ENCODE peak calls at places on chromosomes 3 and 15, in ten cellular contexts. G, M, U, P, S, O, T, H, F and E are unnamed samples.

GRCh38 chr3:53845103-53845880 is 927 bp downstream of the CHDH start:
- DNase-seq in M (peak), H (peak), S (no peak), U (peak), G (peak), T (peak), P (peak), O (no peak), F (peak), E (no peak)

GRCh38 chr3:55910543-55910942 is 423.4 kb upstream of the WNT5A start:
- DNase-seq in U (peak), F (no peak), T (no peak), M (peak), G (no peak), O (no peak), S (no peak), H (peak), P (no peak), E (no peak)

GRCh38 chr3:32002536-32003368 is 21.2 kb downstream of the ZNF860 start:
- DNase-seq in O (no peak), M (no peak), T (no peak), F (peak), H (peak), U (no peak), P (no peak), S (no peak), G (no peak), E (no peak)

GRCh38 chr3:27252646-27253045 is 116.5 kb downstream of the NEK10 start:
- DNase-seq in O (no peak), T (no peak), U (no peak), H (no peak), P (no peak), M (no peak), S (no peak), F (no peak), G (no peak), E (no peak)

GRCh38 chr15:60392601-60392985 is 5.2 kb downstream of the ANXA2 start:
- DNase-seq in T (peak), U (peak), S (peak), M (peak), F (no peak), H (peak), G (no peak), O (no peak), P (peak), E (no peak)

GRCh38 chr3:120683213-120683612 is 1.2 kb upstream of the HGD start:
- DNase-seq in F (no peak), G (no peak), H (peak), S (no peak), P (no peak), U (no peak), T (no peak), O (no peak), M (no peak), E (no peak)

GRCh38 chr15:35522061-35522460 is 23.9 kb downstream of the DPH6 start:
- DNase-seq in P (no peak), S (no peak), O (no peak), U (no peak), T (no peak), H (peak), G (no peak), M (no peak), F (no peak), E (no peak)

GRCh38 chr3:146543461-146544012 is 870 bp downstream of the PLSCR1 start:
- DNase-seq in O (no peak), P (no peak), T (no peak), F (no peak), H (peak), G (no peak), S (no peak), U (peak), M (peak), E (no peak)

GRCh38 chr15:48472756-48473155 is 141.5 kb downstream of the DUT start:
- DNase-seq in F (no peak), H (peak), O (no peak), G (no peak), T (no peak), M (peak), S (no peak), U (peak), P (peak), E (no peak)

GRCh38 chr3:35709691-35710090 is 70.4 kb downstream of the ARPP21 start:
- DNase-seq in M (no peak), O (no peak), P (no peak), F (no peak), G (no peak), U (no peak), T (no peak), H (no peak), S (no peak), E (no peak)

GRCh38 chr3:130820976-130821375 is 72.9 kb upstream of the ATP2C1 start:
- DNase-seq in M (peak), O (no peak), S (peak), F (no peak), P (peak), U (peak), T (no peak), H (peak), G (no peak), E (no peak)

GRCh38 chr3:108602249-108602934 is 12.9 kb downstream of the DZIP3 start:
- DNase-seq in P (no peak), H (no peak), S (no peak), T (no peak), O (no peak), G (no peak), U (no peak), M (no peak), F (no peak), E (no peak)

GRCh38 chr3:100100454-100100853 is 13.8 kb downstream of the FILIP1L start:
- DNase-seq in P (no peak), M (no peak), T (no peak), U (no peak), O (no peak), F (no peak), S (no peak), G (no peak), H (no peak), E (no peak)

GRCh38 chr3:148737104-148737525 is 39.4 kb downstream of the AGTR1 start:
- DNase-seq in M (no peak), H (peak), P (no peak), F (no peak), U (no peak), T (no peak), S (no peak), O (no peak), G (no peak), E (no peak)

GRCh38 chr3:143348486-143349327 is 229.1 kb downstream of the CHST2 start:
- DNase-seq in O (no peak), G (no peak), F (no peak), U (no peak), M (no peak), S (no peak), P (no peak), T (peak), H (no peak), E (no peak)

GRCh38 chr3:1294566-1294965 is 201.7 kb downstream of the CNTN6 start:
- DNase-seq in H (no peak), O (no peak), M (no peak), U (no peak), P (no peak), F (no peak), G (no peak), T (no peak), S (no peak), E (no peak)

GRCh38 chr3:113167929-113168771 is 43.2 kb upstream of the BOC start:
- DNase-seq in O (no peak), T (no peak), H (no peak), M (no peak), S (no peak), F (no peak), G (no peak), P (no peak), U (no peak), E (no peak)

GRCh38 chr3:88807471-88808090 is 299.8 kb upstream of the EPHA3 start:
- DNase-seq in T (no peak), H (peak), U (peak), S (peak), P (peak), O (no peak), F (no peak), M (peak), G (no peak), E (no peak)

GRCh38 chr15:100919481-100920405 is 586 bp downstream of the LRRK1 start:
- DNase-seq in U (peak), S (no peak), G (peak), F (peak), P (peak), T (peak), O (peak), M (no peak), H (peak), E (no peak)

GRCh38 chr3:39038165-39038564 is 13.6 kb downstream of the SCN11A start:
- DNase-seq in O (no peak), H (peak), F (no peak), G (no peak), P (no peak), S (peak), U (peak), M (peak), T (no peak), E (no peak)

GRCh38 chr3:139394116-139394515 is 4.7 kb upstream of the COPB2 start:
- DNase-seq in F (no peak), H (peak), M (no peak), T (no peak), U (no peak), G (no peak), S (no peak), P (no peak), O (no peak), E (no peak)

GRCh38 chr3:146953523-146954125 is 348.5 kb upstream of the PLSCR5 start:
- DNase-seq in O (no peak), P (no peak), S (no peak), M (no peak), H (peak), T (no peak), U (no peak), G (no peak), F (no peak), E (no peak)

GRCh38 chr3:78414261-78414660 is 1353.5 kb downstream of the ROBO1 start:
- DNase-seq in S (no peak), T (no peak), P (no peak), O (no peak), H (no peak), M (no peak), U (no peak), G (no peak), F (no peak), E (no peak)

GRCh38 chr15:69595009-69595825 is 142.6 kb downstream of the RPLP1 start:
- DNase-seq in O (peak), H (no peak), U (no peak), M (no peak), T (no peak), P (no peak), S (no peak), F (peak), G (peak), E (no peak)

GRCh38 chr15:89087066-89087829 is 1.0 kb upstream of the ABHD2 start:
- DNase-seq in P (no peak), G (no peak), H (no peak), T (no peak), U (no peak), O (no peak), M (no peak), F (no peak), S (no peak), E (no peak)

GRCh38 chr3:140595295-140595694 is 82.6 kb upstream of the TRIM42 start:
- DNase-seq in P (no peak), F (no peak), H (peak), U (peak), S (no peak), T (no peak), O (no peak), M (peak), G (no peak), E (no peak)

GRCh38 chr3:19541284-19541683 is 392.7 kb downstream of the EFHB start:
- DNase-seq in F (no peak), T (no peak), P (no peak), U (no peak), O (no peak), M (no peak), S (no peak), H (no peak), G (no peak), E (no peak)

GRCh38 chr3:19540464-19540863 is 392.2 kb downstream of the KCNH8 start:
- DNase-seq in M (no peak), T (no peak), O (no peak), P (no peak), G (no peak), F (no peak), U (no peak), H (no peak), S (no peak), E (no peak)

GRCh38 chr3:19547665-19548464 is 386.2 kb downstream of the EFHB start:
- DNase-seq in P (no peak), H (no peak), T (no peak), O (no peak), U (no peak), F (no peak), G (no peak), S (no peak), M (peak), E (no peak)

GRCh38 chr3:19539488-19540395 is 391.4 kb downstream of the KCNH8 start:
- DNase-seq in T (peak), P (no peak), S (no peak), G (no peak), U (no peak), M (no peak), O (no peak), F (no peak), H (no peak), E (no peak)

GRCh38 chr3:19543212-19543841 is 390.7 kb downstream of the EFHB start:
- DNase-seq in F (no peak), O (no peak), G (no peak), H (no peak), T (peak), S (no peak), P (no peak), U (peak), M (peak), E (no peak)
- TF ChIP-seq CTCF in F (peak), O (peak), G (peak), H (no peak), T (peak), S (no peak), P (peak), U (peak), M (peak), E (no peak)

GRCh38 chr15:78415284-78415683 is 22.7 kb upstream of the IREB2 start:
- DNase-seq in T (no peak), S (no peak), G (no peak), F (no peak), P (peak), U (peak), O (no peak), H (peak), M (peak), E (no peak)
- TF ChIP-seq CTCF in T (no peak), S (no peak), G (no peak), F (peak), P (peak), U (peak), O (peak), H (peak), M (peak), E (no peak)

GRCh38 chr3:193826126-193826795 is 233.3 kb downstream of the OPA1 start:
- DNase-seq in T (no peak), G (no peak), P (no peak), M (peak), O (no peak), S (no peak), H (peak), U (peak), F (no peak), E (no peak)
- TF ChIP-seq CTCF in T (no peak), G (no peak), P (no peak), M (no peak), O (no peak), S (no peak), H (peak), U (no peak), F (no peak), E (no peak)

DNA sequence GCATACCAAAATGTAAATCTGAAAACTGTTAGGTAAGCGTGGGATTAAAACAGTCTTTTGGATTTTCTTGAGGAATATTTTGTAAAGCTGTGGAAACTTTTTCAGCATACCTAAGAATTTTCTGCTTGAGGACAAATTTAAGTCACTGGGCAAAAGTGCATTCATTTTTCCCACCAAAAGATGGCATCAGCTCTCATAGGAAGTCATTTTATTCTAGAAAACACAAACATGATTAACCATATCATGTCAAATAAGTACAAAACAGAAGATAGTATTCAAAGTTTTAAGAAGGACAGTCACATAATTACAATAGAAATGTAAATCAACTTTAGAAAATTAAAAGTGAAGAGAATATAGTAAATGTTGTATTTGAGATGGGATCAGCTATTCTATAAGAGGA is 63.5 kb downstream of the SLC49A4 start:
- DNase-seq in S (no peak), T (no peak), U (peak), H (peak), O (no peak), P (peak), G (no peak), F (no peak), M (peak), E (no peak)
- TF ChIP-seq CTCF in S (peak), T (no peak), U (peak), H (peak), O (peak), P (peak), G (no peak), F (peak), M (peak), E (no peak)

DNA sequence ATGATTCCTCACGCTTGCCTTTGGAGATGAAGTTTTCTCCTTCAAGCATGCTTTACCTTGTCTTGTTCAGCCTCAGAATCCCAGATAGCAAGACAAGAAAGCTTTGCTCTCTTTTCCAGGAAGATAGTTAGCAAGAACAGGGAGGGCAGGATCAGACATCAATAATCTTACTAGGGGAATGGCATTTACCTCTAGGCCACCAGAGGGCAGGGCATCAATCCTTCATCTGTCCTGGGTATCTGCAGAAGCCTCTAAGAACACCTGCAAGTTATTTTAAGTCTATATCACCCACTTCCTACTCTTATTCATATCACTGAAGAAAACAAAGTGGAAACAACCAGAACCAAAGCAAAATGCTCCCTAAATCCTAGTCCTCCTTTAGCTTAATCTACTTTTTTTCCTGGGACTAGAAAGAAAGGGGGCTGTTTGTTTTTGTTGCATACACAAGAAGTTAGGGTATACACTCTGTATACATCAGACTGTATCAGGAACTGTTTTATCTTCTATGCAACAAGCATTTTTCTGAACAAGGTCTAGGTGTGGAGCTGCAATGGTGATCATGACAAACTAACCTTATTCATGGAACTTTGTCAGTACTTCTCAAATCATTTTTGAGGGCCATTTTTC is 862.5 kb downstream of the CADM2 start:
- DNase-seq in O (no peak), M (peak), T (peak), P (peak), U (peak), S (no peak), F (no peak), G (no peak), H (no peak), E (no peak)
- TF ChIP-seq CTCF in O (peak), M (peak), T (peak), P (peak), U (peak), S (no peak), F (peak), G (no peak), H (peak), E (no peak)

DNA sequence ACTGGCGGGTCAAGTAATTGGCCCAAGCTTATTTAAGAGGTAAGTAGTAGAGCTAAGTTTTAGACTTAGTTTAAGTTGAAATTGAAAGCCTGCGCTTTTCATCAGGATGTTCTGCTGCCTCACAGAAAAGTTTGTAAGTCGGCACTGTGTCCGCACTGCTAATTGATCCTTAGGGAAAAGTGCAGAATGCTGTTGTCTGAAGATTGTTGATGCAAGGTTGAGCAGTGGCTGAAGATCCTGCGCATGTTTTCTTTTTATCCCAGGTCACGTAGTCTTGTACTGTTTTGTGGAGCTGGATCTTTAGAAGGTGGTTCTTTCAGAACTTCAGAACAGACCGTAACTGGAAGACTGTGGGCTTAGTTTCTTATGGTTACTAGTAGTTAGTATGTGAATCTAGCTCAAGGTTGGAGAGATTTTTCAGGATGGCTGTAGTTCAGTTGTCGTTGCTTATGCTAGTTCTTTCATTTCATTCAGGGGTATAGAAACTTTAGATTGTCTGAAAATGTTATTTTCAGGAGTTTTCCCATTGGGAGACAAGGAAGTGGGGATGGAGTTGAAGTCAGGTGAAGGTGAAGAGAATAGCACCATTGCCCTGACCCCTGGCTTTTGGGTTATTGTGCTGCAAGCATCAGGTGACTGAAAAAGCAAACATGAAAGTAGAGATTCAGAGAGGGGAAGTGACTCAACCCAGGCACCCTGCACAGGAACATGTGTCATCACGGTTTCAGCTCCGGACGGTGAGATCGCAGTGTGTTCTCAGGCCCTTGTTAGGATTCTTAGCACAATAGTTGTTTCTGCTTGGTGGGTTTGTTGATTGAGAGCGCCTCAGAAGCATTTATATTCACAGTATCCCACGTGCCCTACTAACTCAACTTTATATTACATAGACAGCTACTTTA is 32.8 kb downstream of the AKAP13 start:
- DNase-seq in O (peak), T (peak), M (peak), S (peak), U (peak), G (peak), F (peak), H (peak), P (peak), E (no peak)
- TF ChIP-seq CTCF in O (no peak), T (no peak), M (peak), S (peak), U (peak), G (no peak), F (no peak), H (peak), P (no peak), E (no peak)

GRCh38 chr3:178388473-178388872 is 147.8 kb upstream of the KCNMB2 start:
- DNase-seq in U (no peak), G (no peak), P (no peak), O (no peak), M (no peak), F (no peak), S (no peak), T (no peak), H (no peak), E (no peak)
- TF ChIP-seq CTCF in U (no peak), G (no peak), P (no peak), O (no peak), M (no peak), F (no peak), S (no peak), T (no peak), H (no peak), E (no peak)

GRCh38 chr3:172333692-172334457 is 114.4 kb downstream of the GHSR start:
- DNase-seq in H (no peak), S (no peak), P (no peak), G (no peak), U (no peak), O (no peak), F (no peak), M (no peak), T (no peak), E (no peak)
- TF ChIP-seq CTCF in H (peak), S (no peak), P (no peak), G (no peak), U (peak), O (peak), F (no peak), M (no peak), T (no peak), E (no peak)